ENCODE peak calls at places on chromosomes 13 and 19, in four cellular contexts. N is tibial nerve, A is H54, C is ecto neural progenitor cell. P is an unnamed sample.

GRCh38 chr19:8641221-8641907 is 10.9 kb downstream of the NFILZ start:
- DNase-seq in N (no peak), C (no peak), A (no peak), P (no peak)

GRCh38 chr19:41352609-41353465 is 885 bp downstream of the TGFB1 start:
- DNase-seq in A (no peak), N (peak; percentile 49), C (peak; percentile 80), P (peak; percentile 73)

GRCh38 chr19:35006342-35006998 is 6.3 kb downstream of the GRAMD1A start:
- DNase-seq in A (no peak), N (no peak), C (no peak), P (no peak)

GRCh38 chr13:45974500-45974899 is 78.0 kb downstream of the ZC3H13 start:
- DNase-seq in C (no peak), A (no peak), N (no peak), P (no peak)

GRCh38 chr19:48338253-48338755 is 13.0 kb downstream of the EMP3 start:
- DNase-seq in A (no peak), N (no peak), C (no peak), P (no peak)

GRCh38 chr19:10936661-10937084 is 8.1 kb downstream of the TIMM29 start:
- DNase-seq in A (no peak), N (peak; percentile 66), C (peak; percentile 75), P (peak; percentile 78)

GRCh38 chr13:82758056-82758455 is 1124.2 kb downstream of the SLITRK1 start:
- DNase-seq in C (no peak), A (peak; percentile 44), N (no peak), P (peak; percentile 81)

GRCh38 chr13:76210262-76210661 is 574.1 kb downstream of the LMO7 start:
- DNase-seq in N (no peak), A (no peak), C (no peak), P (no peak)

GRCh38 chr19:18164072-18164471 is 9.5 kb upstream of the IFI30 start:
- DNase-seq in A (no peak), N (no peak), C (no peak), P (no peak)

GRCh38 chr13:50513528-50513863 is 330.0 kb downstream of the DLEU7 start:
- DNase-seq in N (no peak), A (no peak), C (no peak), P (no peak)

GRCh38 chr19:29260477-29261317 is 47.7 kb upstream of the UQCRFS1 start:
- DNase-seq in A (peak; percentile 38), C (peak; percentile 57), N (no peak), P (peak; percentile 69)

GRCh38 chr13:23740002-23740401 is 149.2 kb downstream of the MIPEP start:
- DNase-seq in A (no peak), N (no peak), C (no peak), P (no peak)

GRCh38 chr13:51364404-51365008 is 25.0 kb downstream of the SERPINE3 start:
- DNase-seq in C (no peak), N (no peak), A (no peak), P (no peak)

GRCh38 chr19:4584670-4585460 is 25.4 kb upstream of the SEMA6B start:
- DNase-seq in C (peak; percentile 88), A (no peak), N (no peak), P (no peak)

GRCh38 chr19:35717665-35718344 is at the start of gene KMT2B:
- DNase-seq in N (peak; percentile 70), C (no peak), A (peak; percentile 100), P (peak; percentile 98)